ENCODE peak calls at places on chromosomes 12 and 14, in six cellular contexts. V is heart left ventricle, Y is aorta, W is right cardiac atrium, Q is pancreas, J is upper lobe of right lung. D is an unnamed sample.
A peak's percentile ranks its signal among the peaks of the same experiment; 100 is the strongest.

GRCh38 chr12:124328116-124328515 is 33.2 kb downstream of the RFLNA start:
- DNase-seq in V (no peak), Y (no peak), W (peak; percentile 81), Q (no peak), J (no peak), D (no peak)

GRCh38 chr14:52338282-52338681 is 24.2 kb downstream of the PTGER2 start:
- DNase-seq in V (no peak), Y (no peak), W (no peak), Q (no peak), J (no peak), D (no peak)

GRCh38 chr12:9869307-9870161 is at the start of gene CLEC2B:
- DNase-seq in V (no peak), Y (no peak), W (no peak), Q (no peak), J (no peak), D (no peak)

GRCh38 chr12:7271904-7272303 is 32.0 kb upstream of the ACSM4 start:
- DNase-seq in V (no peak), Y (no peak), W (no peak), Q (no peak), J (no peak), D (no peak)

GRCh38 chr12:113456761-113457160 is 14.9 kb downstream of the LHX5 start:
- DNase-seq in V (no peak), Y (no peak), W (no peak), Q (no peak), J (no peak), D (no peak)

GRCh38 chr12:12018454-12018853 is 52.3 kb upstream of the BCL2L14 start:
- DNase-seq in V (no peak), Y (no peak), W (peak; percentile 59), Q (no peak), J (no peak), D (no peak)

GRCh38 chr14:96711559-96712267 is 85.5 kb upstream of the VRK1 start:
- DNase-seq in V (no peak), Y (no peak), W (no peak), Q (no peak), J (no peak), D (no peak)

GRCh38 chr12:68591716-68592437 is 18.8 kb upstream of the RAP1B start:
- DNase-seq in V (no peak), Y (no peak), W (no peak), Q (no peak), J (no peak), D (no peak)

GRCh38 chr12:21677622-21678277 is 20.1 kb upstream of the LDHB start:
- DNase-seq in V (no peak), Y (no peak), W (no peak), Q (no peak), J (no peak), D (no peak)

GRCh38 chr12:50248883-50249282 is 34.4 kb downstream of the LIMA1 start:
- DNase-seq in V (no peak), Y (no peak), W (no peak), Q (no peak), J (no peak), D (no peak)

GRCh38 chr14:89399594-89400068 is 17.4 kb downstream of the FOXN3 start:
- DNase-seq in V (no peak), Y (no peak), W (peak; percentile 44), Q (peak; percentile 40), J (no peak), D (no peak)

GRCh38 chr12:9143137-9143536 is 27.4 kb upstream of the A2M start:
- DNase-seq in V (no peak), Y (no peak), W (no peak), Q (no peak), J (no peak), D (no peak)

GRCh38 chr14:105486974-105487448 is 325 bp downstream of the CRIP1 start:
- DNase-seq in V (peak; percentile 90), Y (peak; percentile 94), W (peak; percentile 94), Q (no peak), J (no peak), D (peak; percentile 83)

GRCh38 chr12:75271576-75271975 is 58.5 kb downstream of the CAPS2 start:
- DNase-seq in V (no peak), Y (no peak), W (no peak), Q (no peak), J (no peak), D (no peak)

GRCh38 chr12:12810507-12811143 is 2.5 kb upstream of the DDX47 start:
- DNase-seq in V (no peak), Y (no peak), W (no peak), Q (no peak), J (no peak), D (peak; percentile 2)

GRCh38 chr14:100664841-100665425 is 61.8 kb upstream of the DLK1 start:
- DNase-seq in V (peak; percentile 65), Y (no peak), W (peak; percentile 60), Q (peak; percentile 63), J (no peak), D (no peak)

GRCh38 chr14:90658541-90658967 is 157.7 kb downstream of the TTC7B start:
- DNase-seq in V (no peak), Y (no peak), W (no peak), Q (no peak), J (no peak), D (no peak)

GRCh38 chr12:14554281-14555008 is 13.2 kb downstream of the PLBD1 start:
- DNase-seq in V (peak; percentile 90), Y (peak; percentile 88), W (peak; percentile 94), Q (peak; percentile 71), J (peak; percentile 92), D (peak; percentile 87)

GRCh38 chr14:105198588-105198987 is 17.5 kb upstream of the NUDT14 start:
- DNase-seq in V (no peak), Y (no peak), W (no peak), Q (no peak), J (no peak), D (no peak)

GRCh38 chr14:83568141-83568540 is 1961.8 kb upstream of the FLRT2 start:
- DNase-seq in V (no peak), Y (no peak), W (no peak), Q (no peak), J (no peak), D (no peak)

GRCh38 chr12:66188584-66189475 is at the start of gene IRAK3:
- DNase-seq in V (peak; percentile 93), Y (peak; percentile 95), W (peak; percentile 97), Q (peak; percentile 25), J (peak; percentile 96), D (peak; percentile 97)

GRCh38 chr12:30700216-30700900 is 4.7 kb upstream of the IPO8 start:
- DNase-seq in V (no peak), Y (no peak), W (no peak), Q (no peak), J (no peak), D (no peak)

GRCh38 chr14:83463500-83464098 is 1929.9 kb upstream of the SEL1L start:
- DNase-seq in V (no peak), Y (no peak), W (no peak), Q (peak; percentile 19), J (no peak), D (no peak)

DNA sequence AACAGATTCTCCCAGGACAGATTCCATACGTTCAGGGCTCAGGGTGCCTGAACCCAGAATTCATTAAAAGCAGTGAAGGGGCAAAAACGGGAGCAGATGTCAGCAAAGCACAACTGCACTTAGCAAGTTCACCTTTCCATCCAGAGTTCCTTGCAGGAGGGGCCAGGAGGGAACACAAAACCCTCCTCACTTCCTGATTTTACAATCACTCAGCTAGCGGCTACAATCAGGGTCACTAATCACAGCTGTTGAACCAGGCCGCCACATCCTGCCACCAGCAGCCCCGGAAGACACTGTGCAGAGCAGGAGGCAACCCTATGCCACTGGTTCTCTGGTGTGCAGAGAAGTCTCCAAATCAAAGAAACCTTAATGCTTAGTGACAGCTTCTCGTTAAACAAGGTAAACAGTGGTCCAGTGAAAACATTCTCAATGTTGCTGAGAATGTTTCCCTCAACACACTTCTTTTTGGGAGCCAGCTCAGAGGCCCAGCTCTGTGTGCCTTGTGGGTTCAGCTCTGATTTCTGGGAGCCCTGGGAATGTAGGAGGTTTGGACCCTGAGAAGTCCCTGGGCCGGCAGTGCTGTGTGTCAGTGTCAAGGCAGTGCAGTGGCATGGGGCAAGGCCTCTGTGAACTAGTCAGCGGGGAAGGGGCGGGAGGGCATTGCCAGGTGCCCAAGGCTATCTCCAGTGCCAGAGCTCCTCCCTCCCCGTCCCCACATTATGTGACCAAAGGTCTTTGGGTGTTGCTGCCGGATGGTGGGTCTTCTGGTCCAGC is 54.5 kb downstream of the VCPKMT start:
- DNase-seq in V (peak; percentile 76), Y (no peak), W (peak; percentile 64), Q (no peak), J (peak; percentile 68), D (no peak)
- H3K4me3 ChIP-seq in V (no peak overlapping the region), Y (no peak overlapping the region), W (no peak overlapping the region), Q (no peak overlapping the region), J (no peak overlapping the region), D (no peak overlapping the region)

DNA sequence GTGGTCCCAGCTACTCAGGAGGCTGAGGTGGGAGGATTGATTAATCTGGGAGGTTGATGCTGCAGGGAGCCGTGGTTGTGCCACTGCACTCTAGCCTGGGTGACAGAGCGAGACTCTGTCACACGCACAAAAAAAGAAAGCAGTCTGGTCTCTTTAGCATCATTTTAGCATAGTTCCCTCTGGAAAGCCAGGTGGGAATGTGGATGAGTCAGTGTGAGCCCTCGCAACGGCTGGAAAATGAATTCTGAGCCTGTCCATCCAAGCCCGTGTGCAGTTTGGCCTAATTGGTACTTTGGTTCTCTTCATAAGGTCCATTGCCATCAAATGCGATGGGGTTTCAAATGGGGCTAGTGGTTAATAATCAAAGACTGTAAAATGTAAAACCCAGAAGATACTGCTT is 2.4 kb downstream of the MYL2 start:
- DNase-seq in V (no peak), Y (no peak), W (no peak), Q (no peak), J (no peak), D (no peak)
- H3K27ac ChIP-seq in V (peak overlapping the region; percentile 93), Y (no peak overlapping the region), W (no peak overlapping the region), Q (no peak overlapping the region), J (no peak overlapping the region), D (no peak overlapping the region)

GRCh38 chr12:57724936-57725740 is 13.4 kb downstream of the AGAP2 start:
- DNase-seq in V (no peak), Y (no peak), W (no peak), Q (no peak), J (no peak), D (peak; percentile 18)

GRCh38 chr12:57724003-57724935 is 14.3 kb downstream of the AGAP2 start:
- DNase-seq in V (no peak), Y (peak; percentile 49), W (no peak), Q (no peak), J (no peak), D (peak; percentile 53)

GRCh38 chr12:57726884-57727757 is 11.4 kb downstream of the AGAP2 start:
- DNase-seq in V (peak; percentile 81), Y (peak; percentile 83), W (peak; percentile 82), Q (peak; percentile 52), J (peak; percentile 77), D (no peak)

GRCh38 chr12:57726151-57726883 is 12.2 kb downstream of the AGAP2 start:
- DNase-seq in V (peak; percentile 85), Y (peak; percentile 91), W (peak; percentile 92), Q (peak; percentile 79), J (peak; percentile 90), D (peak; percentile 70)

DNA sequence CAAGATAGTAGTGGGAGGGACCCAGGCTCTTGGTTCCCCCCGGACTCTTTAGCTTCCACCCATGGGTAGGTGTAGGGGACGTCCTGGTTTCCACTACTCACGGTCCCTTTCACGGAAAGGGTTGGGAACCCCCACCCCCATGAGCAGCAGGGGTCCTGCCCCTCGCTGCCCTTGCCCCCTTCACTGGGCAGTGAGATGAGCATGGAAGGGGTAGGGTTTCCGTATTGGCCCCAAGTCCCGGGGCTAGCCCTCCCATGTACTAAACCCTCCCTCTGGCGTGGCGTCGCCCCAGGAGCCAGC is 12.7 kb downstream of the AGAP2 start:
- DNase-seq in V (no peak), Y (no peak), W (no peak), Q (no peak), J (no peak), D (no peak)
- H3K27me3 ChIP-seq in V (no peaks in the 10 kb centered on the region), Y (no peaks in the 10 kb centered on the region), W (no peaks in the 10 kb centered on the region), Q (no peaks in the 10 kb centered on the region), J (no peaks in the 10 kb centered on the region), D (no peaks in the 10 kb centered on the region)

GRCh38 chr14:55102141-55102547 is 26.9 kb upstream of the LGALS3 start:
- DNase-seq in V (peak; percentile 77), Y (peak; percentile 80), W (peak; percentile 92), Q (peak; percentile 78), J (peak; percentile 88), D (peak; percentile 89)
- H3K4me3 ChIP-seq in V (no peak overlapping the region), Y (no peak overlapping the region), W (no peak overlapping the region), Q (no peak overlapping the region), J (no peak overlapping the region), D (no peak overlapping the region)